ENCODE peak calls at places on chromosomes 2 and 18, in seven cellular contexts. One of them, this sample, is unnamed.

GRCh38 chr2:171763602-171764001 is 76.3 kb downstream of the DYNC1I2 start:
- DNase-seq in germinal center: no peak
- DNase-seq in AG20443: no peak
- DNase-seq in GM06990: no peak
- DNase-seq in GM10248: no peak
- DNase-seq in astrocyte of the hippocampus: no peak
- DNase-seq in DMS53: no peak
- DNase-seq in this sample: no peak

GRCh38 chr2:18119883-18120282 is 241.4 kb downstream of the KCNS3 start:
- DNase-seq in germinal center: no peak
- DNase-seq in AG20443: peak; percentile 85
- DNase-seq in GM06990: no peak
- DNase-seq in GM10248: no peak
- DNase-seq in astrocyte of the hippocampus: peak; percentile 60
- DNase-seq in DMS53: no peak
- DNase-seq in this sample: peak; percentile 43

GRCh38 chr2:15385184-15385583 is 175.9 kb downstream of the NBAS start:
- DNase-seq in germinal center: no peak
- DNase-seq in AG20443: no peak
- DNase-seq in GM06990: no peak
- DNase-seq in GM10248: no peak
- DNase-seq in astrocyte of the hippocampus: no peak
- DNase-seq in DMS53: no peak
- DNase-seq in this sample: no peak

GRCh38 chr2:27572998-27573429 is 9.8 kb upstream of the ZNF512 start:
- DNase-seq in germinal center: no peak
- DNase-seq in AG20443: no peak
- DNase-seq in GM06990: no peak
- DNase-seq in GM10248: no peak
- DNase-seq in astrocyte of the hippocampus: no peak
- DNase-seq in DMS53: no peak
- DNase-seq in this sample: no peak

GRCh38 chr2:169395821-169396374 is 33.6 kb upstream of the LRP2 start:
- DNase-seq in germinal center: no peak
- DNase-seq in AG20443: no peak
- DNase-seq in GM06990: no peak
- DNase-seq in GM10248: no peak
- DNase-seq in astrocyte of the hippocampus: no peak
- DNase-seq in DMS53: no peak
- DNase-seq in this sample: no peak

GRCh38 chr2:40591785-40592184 is 139.9 kb upstream of the SLC8A1 start:
- DNase-seq in germinal center: no peak
- DNase-seq in AG20443: no peak
- DNase-seq in GM06990: no peak
- DNase-seq in GM10248: no peak
- DNase-seq in astrocyte of the hippocampus: no peak
- DNase-seq in DMS53: no peak
- DNase-seq in this sample: no peak

GRCh38 chr2:170524828-170525565 is 190.1 kb upstream of the SP5 start:
- DNase-seq in germinal center: no peak
- DNase-seq in AG20443: no peak
- DNase-seq in GM06990: no peak
- DNase-seq in GM10248: peak; percentile 47
- DNase-seq in astrocyte of the hippocampus: peak; percentile 68
- DNase-seq in DMS53: no peak
- DNase-seq in this sample: no peak

GRCh38 chr2:35783723-35784122 is 571.9 kb upstream of the CRIM1 start:
- DNase-seq in germinal center: no peak
- DNase-seq in AG20443: no peak
- DNase-seq in GM06990: no peak
- DNase-seq in GM10248: no peak
- DNase-seq in astrocyte of the hippocampus: no peak
- DNase-seq in DMS53: peak; percentile 91
- DNase-seq in this sample: no peak

GRCh38 chr2:8677646-8678592 is 3.9 kb upstream of the ID2 start:
- DNase-seq in germinal center: no peak
- DNase-seq in AG20443: peak; percentile 49
- DNase-seq in GM06990: peak; percentile 27
- DNase-seq in GM10248: no peak
- DNase-seq in astrocyte of the hippocampus: peak; percentile 87
- DNase-seq in DMS53: peak; percentile 88
- DNase-seq in this sample: peak; percentile 90

GRCh38 chr2:7773362-7773973 is 856.3 kb downstream of the RNF144A start:
- DNase-seq in germinal center: no peak
- DNase-seq in AG20443: peak; percentile 55
- DNase-seq in GM06990: peak; percentile 70
- DNase-seq in GM10248: peak; percentile 54
- DNase-seq in astrocyte of the hippocampus: peak; percentile 54
- DNase-seq in DMS53: no peak
- DNase-seq in this sample: no peak

GRCh38 chr2:47616506-47616905 is 166.4 kb upstream of the MSH6 start:
- DNase-seq in germinal center: no peak
- DNase-seq in AG20443: no peak
- DNase-seq in GM06990: no peak
- DNase-seq in GM10248: no peak
- DNase-seq in astrocyte of the hippocampus: no peak
- DNase-seq in DMS53: no peak
- DNase-seq in this sample: no peak

GRCh38 chr2:231604101-231604684 is 11.5 kb downstream of the TEX44 start:
- DNase-seq in germinal center: peak; percentile 45
- DNase-seq in AG20443: no peak
- DNase-seq in GM06990: no peak
- DNase-seq in GM10248: peak; percentile 74
- DNase-seq in astrocyte of the hippocampus: no peak
- DNase-seq in DMS53: peak; percentile 83
- DNase-seq in this sample: no peak

GRCh38 chr2:126775300-126775985 is 119.5 kb downstream of the GYPC start:
- DNase-seq in germinal center: no peak
- DNase-seq in AG20443: no peak
- DNase-seq in GM06990: no peak
- DNase-seq in GM10248: no peak
- DNase-seq in astrocyte of the hippocampus: no peak
- DNase-seq in DMS53: no peak
- DNase-seq in this sample: no peak

GRCh38 chr2:43149482-43150107 is 76.8 kb downstream of the ZFP36L2 start:
- DNase-seq in germinal center: no peak
- DNase-seq in AG20443: no peak
- DNase-seq in GM06990: no peak
- DNase-seq in GM10248: no peak
- DNase-seq in astrocyte of the hippocampus: no peak
- DNase-seq in DMS53: no peak
- DNase-seq in this sample: no peak

GRCh38 chr2:67627456-67627855 is 230.3 kb downstream of the ETAA1 start:
- DNase-seq in germinal center: no peak
- DNase-seq in AG20443: no peak
- DNase-seq in GM06990: no peak
- DNase-seq in GM10248: no peak
- DNase-seq in astrocyte of the hippocampus: no peak
- DNase-seq in DMS53: no peak
- DNase-seq in this sample: no peak

GRCh38 chr2:215032153-215032552 is 106.3 kb downstream of the ABCA12 start:
- DNase-seq in germinal center: no peak
- DNase-seq in AG20443: no peak
- DNase-seq in GM06990: no peak
- DNase-seq in GM10248: no peak
- DNase-seq in astrocyte of the hippocampus: no peak
- DNase-seq in DMS53: no peak
- DNase-seq in this sample: no peak

GRCh38 chr2:235609321-235609720 is 115.5 kb downstream of the AGAP1 start:
- DNase-seq in germinal center: no peak
- DNase-seq in AG20443: no peak
- DNase-seq in GM06990: no peak
- DNase-seq in GM10248: no peak
- DNase-seq in astrocyte of the hippocampus: no peak
- DNase-seq in DMS53: no peak
- DNase-seq in this sample: no peak

GRCh38 chr2:85799215-85799956 is 45.6 kb downstream of the ATOH8 start:
- DNase-seq in germinal center: no peak
- DNase-seq in AG20443: no peak
- DNase-seq in GM06990: no peak
- DNase-seq in GM10248: no peak
- DNase-seq in astrocyte of the hippocampus: no peak
- DNase-seq in DMS53: peak; percentile 90
- DNase-seq in this sample: no peak

GRCh38 chr18:39527465-39527864 is 1961.9 kb upstream of the CELF4 start:
- DNase-seq in germinal center: no peak
- DNase-seq in AG20443: no peak
- DNase-seq in GM06990: no peak
- DNase-seq in GM10248: no peak
- DNase-seq in astrocyte of the hippocampus: no peak
- DNase-seq in DMS53: no peak
- DNase-seq in this sample: no peak

GRCh38 chr18:11146947-11147345 is 2.4 kb downstream of the PIEZO2 start:
- DNase-seq in germinal center: no peak
- DNase-seq in AG20443: no peak
- DNase-seq in GM06990: no peak
- DNase-seq in GM10248: no peak
- DNase-seq in astrocyte of the hippocampus: no peak
- DNase-seq in DMS53: no peak
- DNase-seq in this sample: no peak

GRCh38 chr18:75210274-75211001 is at the start of gene TSHZ1:
- DNase-seq in germinal center: peak; percentile 70
- DNase-seq in AG20443: peak; percentile 71
- DNase-seq in GM06990: peak; percentile 72
- DNase-seq in GM10248: peak; percentile 80
- DNase-seq in astrocyte of the hippocampus: peak; percentile 86
- DNase-seq in DMS53: peak; percentile 97
- DNase-seq in this sample: peak; percentile 96

GRCh38 chr2:98333922-98334321 is 12.3 kb upstream of the CNGA3 start:
- DNase-seq in germinal center: no peak
- DNase-seq in AG20443: no peak
- DNase-seq in GM06990: no peak
- DNase-seq in GM10248: no peak
- DNase-seq in astrocyte of the hippocampus: peak; percentile 56
- DNase-seq in DMS53: no peak
- DNase-seq in this sample: peak; percentile 4

GRCh38 chr18:23311346-23312103 is 141.6 kb upstream of the RIOK3 start:
- DNase-seq in germinal center: no peak
- DNase-seq in AG20443: peak; percentile 76
- DNase-seq in GM06990: no peak
- DNase-seq in GM10248: no peak
- DNase-seq in astrocyte of the hippocampus: peak; percentile 96
- DNase-seq in DMS53: no peak
- DNase-seq in this sample: peak; percentile 45

GRCh38 chr2:237895544-237896506 is 36.4 kb downstream of the RAMP1 start:
- DNase-seq in germinal center: no peak
- DNase-seq in AG20443: peak; percentile 27
- DNase-seq in GM06990: no peak
- DNase-seq in GM10248: no peak
- DNase-seq in astrocyte of the hippocampus: peak; percentile 87
- DNase-seq in DMS53: no peak
- DNase-seq in this sample: no peak

GRCh38 chr2:112075490-112076260 is 20.6 kb downstream of the TMEM87B start:
- DNase-seq in germinal center: no peak
- DNase-seq in AG20443: no peak
- DNase-seq in GM06990: peak; percentile 26
- DNase-seq in GM10248: no peak
- DNase-seq in astrocyte of the hippocampus: peak; percentile 39
- DNase-seq in DMS53: no peak
- DNase-seq in this sample: no peak

GRCh38 chr18:76390452-76391035 is 104.5 kb downstream of the ZNF516 start:
- DNase-seq in germinal center: no peak
- DNase-seq in AG20443: no peak
- DNase-seq in GM06990: no peak
- DNase-seq in GM10248: no peak
- DNase-seq in astrocyte of the hippocampus: no peak
- DNase-seq in DMS53: no peak
- DNase-seq in this sample: no peak

GRCh38 chr2:159786938-159787337 is 11.1 kb downstream of the CD302 start:
- DNase-seq in germinal center: no peak
- DNase-seq in AG20443: no peak
- DNase-seq in GM06990: no peak
- DNase-seq in GM10248: no peak
- DNase-seq in astrocyte of the hippocampus: no peak
- DNase-seq in DMS53: no peak
- DNase-seq in this sample: no peak

This sample was measured in left kidney.